ENCODE peak calls at places on chromosomes 16 and 17, in ten cellular contexts. X is esophagus squamous epithelium, B is A549, A is ascending aorta, C is lung, H is SK-N-SH, S is BE2C, T is H1, R is PC-3, E is SJCRH30. V is an unnamed sample.

GRCh38 chr16:2070576-2071453 is 23.0 kb downstream of the TSC2 start:
- DNase-seq in R (no peak), A (no peak), C (no peak), E (no peak), S (no peak), X (no peak), B (no peak), T (no peak), H (no peak), V (no peak)

GRCh38 chr16:9099131-9099625 is 7.7 kb downstream of the HAPSTR1 start:
- DNase-seq in H (no peak), R (peak), S (no peak), B (no peak), E (no peak), X (no peak), C (peak), T (no peak), A (no peak), V (no peak)

GRCh38 chr16:22373662-22374310 is 633 bp downstream of the CDR2 start:
- DNase-seq in A (no peak), H (peak), B (no peak), R (no peak), T (no peak), X (no peak), C (peak), S (peak), E (peak), V (no peak)

GRCh38 chr16:8763899-8764298 is 33.5 kb downstream of the TMEM186 start:
- DNase-seq in H (no peak), A (no peak), S (no peak), E (no peak), T (no peak), B (no peak), R (no peak), X (no peak), C (no peak), V (no peak)

GRCh38 chr16:88299751-88300462 is 82.9 kb upstream of the ZNF469 start:
- DNase-seq in E (no peak), R (no peak), T (no peak), H (no peak), X (no peak), A (no peak), S (no peak), B (no peak), C (no peak), V (no peak)

GRCh38 chr16:89307421-89307805 is 89.9 kb downstream of the ZNF778 start:
- DNase-seq in B (no peak), A (no peak), H (no peak), E (no peak), R (no peak), S (no peak), C (no peak), T (no peak), X (no peak), V (no peak)

GRCh38 chr16:1612320-1613111 is at the start of gene CRAMP1:
- DNase-seq in S (peak), H (peak), C (no peak), B (peak), A (no peak), T (no peak), X (no peak), R (no peak), E (peak), V (no peak)

GRCh38 chr17:76867578-76868175 is 527 bp upstream of the MGAT5B start:
- DNase-seq in B (no peak), C (no peak), X (no peak), A (no peak), E (no peak), T (no peak), R (peak), S (peak), H (peak), V (peak)

GRCh38 chr17:63447688-63448005 is 1.5 kb upstream of the CYB561 start:
- DNase-seq in T (no peak), A (no peak), X (no peak), E (no peak), C (no peak), B (no peak), R (no peak), S (peak), H (peak), V (peak)

GRCh38 chr17:57357830-57358426 is 101.6 kb downstream of the MSI2 start:
- DNase-seq in X (no peak), H (no peak), E (no peak), R (peak), C (no peak), B (no peak), T (no peak), A (no peak), S (no peak), V (no peak)

GRCh38 chr16:23901178-23902131 is 65.7 kb downstream of the PRKCB start:
- DNase-seq in S (no peak), E (no peak), H (no peak), B (no peak), X (no peak), A (no peak), T (no peak), R (no peak), C (no peak), V (no peak)

GRCh38 chr16:56419740-56420548 is 5.4 kb downstream of the AMFR start:
- DNase-seq in H (no peak), S (no peak), C (no peak), E (no peak), X (no peak), R (no peak), B (no peak), A (no peak), T (no peak), V (no peak)

GRCh38 chr17:12591336-12591735 is 74.4 kb upstream of the MYOCD start:
- DNase-seq in T (no peak), C (no peak), X (no peak), H (no peak), S (no peak), A (no peak), R (no peak), B (no peak), E (peak), V (no peak)

GRCh38 chr17:27879987-27880608 is 13.1 kb downstream of the LYRM9 start:
- DNase-seq in C (peak), A (no peak), R (peak), S (peak), H (peak), B (peak), X (no peak), T (peak), E (peak), V (peak)

GRCh38 chr16:1938910-1939309 is 4.1 kb downstream of the MSRB1 start:
- DNase-seq in T (no peak), B (no peak), S (no peak), X (no peak), R (no peak), E (no peak), A (no peak), C (no peak), H (no peak), V (no peak)

GRCh38 chr17:14838567-14838966 is 426.6 kb downstream of the PMP22 start:
- DNase-seq in X (no peak), B (no peak), S (no peak), E (no peak), R (no peak), C (no peak), A (no peak), T (no peak), H (no peak), V (no peak)

GRCh38 chr17:30332057-30332542 is 1.8 kb downstream of the TMIGD1 start:
- DNase-seq in C (no peak), H (no peak), B (no peak), E (no peak), A (no peak), R (peak), S (no peak), X (no peak), T (no peak), V (peak)

GRCh38 chr17:5585814-5586558 is 1.7 kb upstream of the NLRP1 start:
- DNase-seq in E (peak), H (no peak), A (no peak), R (peak), C (no peak), X (no peak), B (no peak), S (no peak), T (no peak), V (no peak)

GRCh38 chr17:48240122-48240521 is 132.6 kb downstream of the SNX11 start:
- DNase-seq in H (no peak), S (no peak), T (no peak), B (no peak), R (no peak), A (no peak), C (no peak), X (no peak), E (no peak), V (peak)

GRCh38 chr17:30950669-30951399 is 20.0 kb upstream of the RNF135 start:
- DNase-seq in T (no peak), R (peak), C (peak), B (no peak), X (no peak), H (peak), S (peak), A (peak), E (no peak), V (peak)

DNA sequence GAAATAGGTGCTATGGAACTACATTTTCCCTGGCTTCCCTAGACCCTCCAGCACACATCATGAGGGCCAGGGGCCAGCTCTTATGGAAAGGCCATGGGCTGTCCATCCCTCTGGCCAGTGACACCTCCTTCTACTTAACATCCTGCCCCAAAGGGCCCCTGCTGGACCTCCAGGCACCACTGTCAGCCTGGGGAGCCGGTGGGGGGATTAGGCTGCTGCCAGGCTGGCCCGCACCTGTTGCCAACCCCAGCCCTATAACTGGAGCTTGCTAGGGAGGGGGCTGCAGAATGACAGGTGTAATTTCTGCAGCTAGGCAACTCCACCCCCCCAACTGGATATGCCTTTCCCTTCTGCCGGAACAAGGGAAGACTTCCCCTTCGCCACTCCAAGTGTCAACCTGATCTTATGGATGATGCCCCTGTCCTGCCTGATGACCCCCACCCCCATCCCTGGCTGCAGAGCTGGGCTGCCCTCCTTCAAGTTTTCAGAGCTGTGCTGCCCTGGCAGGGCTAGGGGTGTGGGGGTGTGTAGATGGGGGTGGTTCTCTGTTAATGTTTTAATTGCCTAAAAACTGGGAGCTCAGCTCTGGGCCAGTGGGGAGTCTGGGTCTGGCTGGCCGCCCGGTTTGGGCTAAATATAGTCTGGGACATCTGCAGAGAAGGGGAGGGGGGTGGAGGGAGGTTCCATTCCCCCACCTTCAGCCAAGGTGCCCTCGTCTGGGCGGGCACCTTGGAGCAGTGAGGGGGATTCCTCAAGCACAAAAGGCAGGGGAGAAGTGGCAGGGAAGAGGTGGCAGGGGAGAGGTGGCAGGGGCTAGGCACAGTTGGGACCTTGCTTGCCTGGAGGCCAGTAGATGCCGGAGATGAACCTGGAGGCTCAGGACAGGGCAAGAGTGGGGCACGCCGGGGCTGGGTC is 12.8 kb downstream of the RARA start:
- DNase-seq in A (no peak), C (peak), E (peak), S (no peak), R (no peak), H (no peak), X (no peak), T (no peak), B (no peak), V (no peak)
- H3K4me3 ChIP-seq in A (peak), C (peak), E (peak), S (peak), R (peak), H (peak), X (peak), T (no peak), B (peak), V (peak)

GRCh38 chr17:1440921-1441320 is 15.1 kb downstream of the CRK start:
- DNase-seq in T (no peak), S (no peak), A (no peak), H (no peak), E (no peak), X (no peak), R (no peak), B (no peak), C (no peak), V (no peak)
- H3K4me3 ChIP-seq in T (no peak), S (no peak), A (no peak), H (no peak), E (no peak), X (no peak), R (no peak), B (no peak), C (no peak), V (no peak)

GRCh38 chr16:85988306-85988705 is 89.3 kb downstream of the IRF8 start:
- DNase-seq in B (no peak), E (no peak), R (no peak), H (no peak), C (no peak), A (no peak), S (no peak), T (no peak), X (no peak), V (no peak)

GRCh38 chr16:85987750-85988078 is 88.8 kb downstream of the IRF8 start:
- DNase-seq in R (no peak), S (no peak), B (peak), T (no peak), X (no peak), C (no peak), E (no peak), H (no peak), A (no peak), V (no peak)

GRCh38 chr16:85988723-85989313 is 89.9 kb downstream of the IRF8 start:
- DNase-seq in B (no peak), R (no peak), H (no peak), C (no peak), E (no peak), S (no peak), A (no peak), T (no peak), X (no peak), V (no peak)

GRCh38 chr16:85984947-85985451 is 86.0 kb downstream of the IRF8 start:
- DNase-seq in A (no peak), H (no peak), B (no peak), E (no peak), R (no peak), T (no peak), C (no peak), X (no peak), S (no peak), V (no peak)

GRCh38 chr16:85986931-85987749 is 88.2 kb downstream of the IRF8 start:
- DNase-seq in C (no peak), S (peak), T (peak), B (no peak), E (peak), R (no peak), X (no peak), A (no peak), H (peak), V (no peak)
- H3K4me3 ChIP-seq in C (no peak), S (no peak), T (no peak), B (no peak), E (peak), R (peak), X (peak), A (no peak), H (peak), V (no peak)

GRCh38 chr16:51155901-51156810 is 5.1 kb upstream of the SALL1 start:
- DNase-seq in C (no peak), S (no peak), X (no peak), T (peak), E (no peak), R (no peak), H (peak), A (no peak), B (no peak), V (peak)

GRCh38 chr16:51154271-51155171 is 3.5 kb upstream of the SALL1 start:
- DNase-seq in H (peak), E (no peak), B (no peak), A (no peak), R (no peak), C (no peak), X (no peak), T (peak), S (no peak), V (no peak)

GRCh38 chr16:51153275-51153991 is 2.4 kb upstream of the SALL1 start:
- DNase-seq in X (no peak), C (no peak), H (peak), T (peak), E (no peak), B (no peak), A (no peak), S (no peak), R (no peak), V (no peak)

GRCh38 chr16:51156836-51157235 is 5.8 kb upstream of the SALL1 start:
- DNase-seq in A (no peak), H (no peak), X (no peak), T (peak), E (no peak), S (no peak), R (no peak), C (no peak), B (no peak), V (no peak)

DNA sequence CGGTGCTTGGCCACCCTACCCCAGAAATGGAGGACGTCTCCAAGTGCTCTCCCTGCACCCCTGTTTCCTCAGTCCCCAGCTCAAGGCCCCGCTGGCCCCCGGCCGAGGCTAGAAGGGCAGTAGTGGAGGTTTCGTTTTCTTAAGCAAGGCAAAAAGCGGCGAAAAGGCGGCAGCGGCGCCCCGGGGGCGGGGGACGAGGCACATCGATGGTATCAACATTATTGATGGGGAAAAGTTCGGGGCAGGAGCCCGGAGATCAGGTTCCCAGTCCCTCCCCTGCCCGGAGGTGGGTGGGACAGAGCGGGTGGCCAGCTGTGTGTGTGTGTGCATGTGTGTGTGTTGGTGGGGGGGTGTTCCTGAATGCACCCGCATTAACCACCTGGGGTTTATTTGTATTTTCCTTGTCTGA is 4.1 kb upstream of the SALL1 start:
- DNase-seq in T (no peak), E (no peak), B (no peak), H (peak), A (no peak), C (no peak), R (no peak), X (no peak), S (no peak), V (no peak)
- H3K4me3 ChIP-seq in T (peak), E (no peak), B (peak), H (no peak), A (peak), C (no peak), R (no peak), X (peak), S (no peak), V (no peak)

GRCh38 chr16:57688487-57688986 is 6.1 kb upstream of the DRC7 start:
- DNase-seq in H (no peak), C (no peak), S (no peak), A (no peak), R (no peak), T (no peak), E (no peak), X (no peak), B (no peak), V (no peak)

GRCh38 chr16:57690782-57691471 is 3.7 kb upstream of the DRC7 start:
- DNase-seq in S (no peak), A (no peak), R (no peak), H (no peak), B (no peak), E (no peak), X (no peak), T (no peak), C (no peak), V (peak)

GRCh38 chr16:57686577-57686976 is 8.0 kb upstream of the DRC7 start:
- DNase-seq in A (no peak), C (no peak), H (no peak), R (no peak), B (no peak), E (peak), S (no peak), X (no peak), T (no peak), V (no peak)

GRCh38 chr16:57689772-57690558 is 4.6 kb upstream of the DRC7 start:
- DNase-seq in E (peak), S (no peak), A (no peak), C (no peak), T (no peak), B (no peak), H (no peak), X (no peak), R (no peak), V (no peak)

GRCh38 chr16:57688987-57689771 is 5.4 kb upstream of the DRC7 start:
- DNase-seq in S (no peak), H (peak), X (no peak), E (no peak), A (no peak), T (no peak), R (no peak), B (no peak), C (no peak), V (no peak)
- H3K4me3 ChIP-seq in S (no peak), H (no peak), X (no peak), E (no peak), A (no peak), T (no peak), R (no peak), B (no peak), C (no peak), V (no peak)

V was measured in fibroblast of pulmonary artery.